ENCODE peak calls at places on chromosomes 6 and 20, in five cellular contexts. One of them, this sample, is unnamed.

GRCh38 chr6:142867988-142868818 is 76.8 kb downstream of the HIVEP2 start:
- DNase-seq in T-helper 1 cell: no peak
- DNase-seq in NCI-H2081: no peak
- DNase-seq in NCI-H345: no peak
- DNase-seq in effector CD4-positive, alpha-beta T cell: no peak
- DNase-seq in this sample: peak

GRCh38 chr6:106746660-106747059 is 117.3 kb downstream of the QRSL1 start:
- DNase-seq in NCI-H345: peak
- DNase-seq in T-helper 1 cell: no peak
- DNase-seq in NCI-H2081: no peak
- DNase-seq in effector CD4-positive, alpha-beta T cell: no peak
- DNase-seq in this sample: peak

GRCh38 chr6:159092631-159093030 is 47.8 kb upstream of the TAGAP start:
- DNase-seq in effector CD4-positive, alpha-beta T cell: no peak
- DNase-seq in NCI-H2081: no peak
- DNase-seq in NCI-H345: no peak
- DNase-seq in T-helper 1 cell: no peak
- DNase-seq in this sample: no peak

GRCh38 chr6:87250019-87250418 is 72.4 kb upstream of the SMIM8 start:
- DNase-seq in T-helper 1 cell: no peak
- DNase-seq in NCI-H2081: no peak
- DNase-seq in effector CD4-positive, alpha-beta T cell: no peak
- DNase-seq in NCI-H345: no peak
- DNase-seq in this sample: no peak

GRCh38 chr6:100487638-100488037 is 22.9 kb upstream of the SIM1 start:
- DNase-seq in NCI-H345: no peak
- DNase-seq in T-helper 1 cell: no peak
- DNase-seq in effector CD4-positive, alpha-beta T cell: no peak
- DNase-seq in NCI-H2081: no peak
- DNase-seq in this sample: no peak

GRCh38 chr6:169848946-169849345 is 97.5 kb downstream of the ERMARD start:
- DNase-seq in effector CD4-positive, alpha-beta T cell: no peak
- DNase-seq in NCI-H345: no peak
- DNase-seq in T-helper 1 cell: no peak
- DNase-seq in NCI-H2081: no peak
- DNase-seq in this sample: no peak

GRCh38 chr6:106557837-106558236 is 71.5 kb downstream of the RTN4IP1 start:
- DNase-seq in effector CD4-positive, alpha-beta T cell: no peak
- DNase-seq in T-helper 1 cell: no peak
- DNase-seq in NCI-H345: no peak
- DNase-seq in NCI-H2081: no peak
- DNase-seq in this sample: peak

GRCh38 chr6:154606457-154606856 is 96.0 kb upstream of the CNKSR3 start:
- DNase-seq in T-helper 1 cell: peak
- DNase-seq in NCI-H345: no peak
- DNase-seq in effector CD4-positive, alpha-beta T cell: peak
- DNase-seq in NCI-H2081: no peak
- DNase-seq in this sample: no peak

GRCh38 chr6:72952808-72953630 is 272.3 kb downstream of the KHDC1L start:
- DNase-seq in NCI-H345: no peak
- DNase-seq in NCI-H2081: no peak
- DNase-seq in effector CD4-positive, alpha-beta T cell: no peak
- DNase-seq in T-helper 1 cell: no peak
- DNase-seq in this sample: peak

GRCh38 chr6:63395388-63395787 is 75.6 kb upstream of the LGSN start:
- DNase-seq in NCI-H2081: no peak
- DNase-seq in effector CD4-positive, alpha-beta T cell: no peak
- DNase-seq in NCI-H345: no peak
- DNase-seq in T-helper 1 cell: no peak
- DNase-seq in this sample: no peak

GRCh38 chr6:20826378-20826777 is 292.1 kb downstream of the CDKAL1 start:
- DNase-seq in NCI-H2081: no peak
- DNase-seq in effector CD4-positive, alpha-beta T cell: no peak
- DNase-seq in T-helper 1 cell: no peak
- DNase-seq in NCI-H345: no peak
- DNase-seq in this sample: peak

GRCh38 chr20:40606237-40606636 is 82.8 kb downstream of the MAFB start:
- DNase-seq in T-helper 1 cell: no peak
- DNase-seq in effector CD4-positive, alpha-beta T cell: no peak
- DNase-seq in NCI-H2081: no peak
- DNase-seq in NCI-H345: no peak
- DNase-seq in this sample: no peak

GRCh38 chr6:35160642-35161041 is 19.5 kb upstream of the TCP11 start:
- DNase-seq in NCI-H345: no peak
- DNase-seq in NCI-H2081: peak
- DNase-seq in effector CD4-positive, alpha-beta T cell: no peak
- DNase-seq in T-helper 1 cell: no peak
- DNase-seq in this sample: no peak

GRCh38 chr6:136466789-136467585 is 83.2 kb downstream of the MAP7 start:
- DNase-seq in T-helper 1 cell: no peak
- DNase-seq in effector CD4-positive, alpha-beta T cell: no peak
- DNase-seq in NCI-H345: peak
- DNase-seq in NCI-H2081: peak
- DNase-seq in this sample: no peak

GRCh38 chr6:160013987-160014868 is 45.3 kb downstream of the IGF2R start:
- DNase-seq in NCI-H2081: peak
- DNase-seq in NCI-H345: peak
- DNase-seq in effector CD4-positive, alpha-beta T cell: no peak
- DNase-seq in T-helper 1 cell: no peak
- DNase-seq in this sample: no peak

GRCh38 chr6:113854531-113855499 is 2.3 kb upstream of the MARCKS start:
- DNase-seq in NCI-H2081: peak
- DNase-seq in effector CD4-positive, alpha-beta T cell: no peak
- DNase-seq in T-helper 1 cell: no peak
- DNase-seq in NCI-H345: peak
- DNase-seq in this sample: peak

GRCh38 chr6:35049885-35050284 is 91.3 kb downstream of the TCP11 start:
- DNase-seq in NCI-H2081: peak
- DNase-seq in NCI-H345: peak
- DNase-seq in T-helper 1 cell: no peak
- DNase-seq in effector CD4-positive, alpha-beta T cell: no peak
- DNase-seq in this sample: peak

GRCh38 chr6:24858154-24858801 is 59.6 kb upstream of the ARMH2 start:
- DNase-seq in NCI-H2081: no peak
- DNase-seq in T-helper 1 cell: no peak
- DNase-seq in effector CD4-positive, alpha-beta T cell: no peak
- DNase-seq in NCI-H345: no peak
- DNase-seq in this sample: peak

GRCh38 chr6:153312633-153313032 is 181.6 kb upstream of the RGS17 start:
- DNase-seq in NCI-H345: peak
- DNase-seq in NCI-H2081: peak
- DNase-seq in T-helper 1 cell: no peak
- DNase-seq in effector CD4-positive, alpha-beta T cell: no peak
- DNase-seq in this sample: peak

GRCh38 chr20:49646126-49646525 is 67.6 kb downstream of the B4GALT5 start:
- DNase-seq in NCI-H2081: no peak
- DNase-seq in T-helper 1 cell: no peak
- DNase-seq in effector CD4-positive, alpha-beta T cell: no peak
- DNase-seq in NCI-H345: no peak
- DNase-seq in this sample: peak

GRCh38 chr6:35396991-35397390 is 54.6 kb downstream of the PPARD start:
- DNase-seq in NCI-H2081: no peak
- DNase-seq in effector CD4-positive, alpha-beta T cell: no peak
- DNase-seq in T-helper 1 cell: no peak
- DNase-seq in NCI-H345: no peak
- DNase-seq in this sample: peak

GRCh38 chr6:2732503-2733089 is 18.1 kb downstream of the MYLK4 start:
- DNase-seq in T-helper 1 cell: no peak
- DNase-seq in NCI-H2081: no peak
- DNase-seq in effector CD4-positive, alpha-beta T cell: no peak
- DNase-seq in NCI-H345: no peak
- DNase-seq in this sample: no peak

GRCh38 chr6:134850906-134851305 is 99.0 kb downstream of the ALDH8A1 start:
- DNase-seq in T-helper 1 cell: no peak
- DNase-seq in NCI-H345: no peak
- DNase-seq in effector CD4-positive, alpha-beta T cell: no peak
- DNase-seq in NCI-H2081: no peak
- DNase-seq in this sample: no peak